ENCODE peak calls at places on chromosomes 13 and 19, in seven cellular contexts. V, T, K, E, L, B and D are unnamed samples. For H3K4me1 and H3K9me2, the result is how much of the 10 kb centered on the place peaks cover.

GRCh38 chr13:112670864-112671263 is 19.0 kb upstream of the ATP11A start:
- DNase-seq in B (no peak), K (no peak), T (no peak), E (no peak), L (no peak), V (no peak), D (no peak)

GRCh38 chr13:66689628-66690027 is 540.5 kb downstream of the PCDH9 start:
- DNase-seq in E (peak), B (peak), V (no peak), K (peak), T (no peak), L (no peak), D (peak)

GRCh38 chr19:31905980-31906948 is 439.1 kb upstream of the ZNF507 start:
- DNase-seq in B (peak), L (peak), E (no peak), T (no peak), K (no peak), V (no peak), D (peak)

GRCh38 chr13:50910483-50910805 is 853 bp downstream of the RNASEH2B start:
- DNase-seq in K (peak), E (peak), V (peak), B (no peak), T (no peak), L (peak), D (no peak)

GRCh38 chr19:54608792-54609191 is 15.4 kb downstream of the LILRA1 start:
- DNase-seq in K (no peak), T (no peak), E (no peak), V (no peak), B (no peak), L (no peak), D (no peak)

GRCh38 chr19:18674616-18675015 is 8.9 kb upstream of the CRTC1 start:
- DNase-seq in B (no peak), L (no peak), E (no peak), T (peak), V (no peak), K (peak), D (no peak)

GRCh38 chr13:66835040-66835628 is 395.0 kb downstream of the PCDH9 start:
- DNase-seq in V (no peak), B (no peak), L (no peak), E (no peak), K (no peak), T (no peak), D (peak)

GRCh38 chr13:111390522-111391270 is 70.3 kb downstream of the TEX29 start:
- DNase-seq in E (no peak), T (peak), V (no peak), B (no peak), K (no peak), L (no peak), D (no peak)

GRCh38 chr13:104105418-104106355 is 1039.5 kb upstream of the SLC10A2 start:
- DNase-seq in K (peak), L (no peak), E (no peak), B (no peak), T (no peak), V (no peak), D (no peak)

GRCh38 chr13:24214528-24214927 is 54.0 kb downstream of the SPATA13 start:
- DNase-seq in K (no peak), L (no peak), V (no peak), T (no peak), E (no peak), B (no peak), D (no peak)

GRCh38 chr13:63864171-63864902 is 2448.7 kb upstream of the PCDH20 start:
- DNase-seq in B (no peak), E (peak), K (no peak), T (no peak), V (no peak), L (no peak), D (no peak)

GRCh38 chr13:51803422-51804294 is at the start of gene DHRS12:
- DNase-seq in T (peak), V (peak), B (peak), E (peak), L (peak), K (peak), D (peak)

GRCh38 chr19:42254850-42255765 is at the start of gene ERF:
- DNase-seq in V (peak), B (peak), K (peak), E (peak), L (peak), T (peak), D (peak)

DNA sequence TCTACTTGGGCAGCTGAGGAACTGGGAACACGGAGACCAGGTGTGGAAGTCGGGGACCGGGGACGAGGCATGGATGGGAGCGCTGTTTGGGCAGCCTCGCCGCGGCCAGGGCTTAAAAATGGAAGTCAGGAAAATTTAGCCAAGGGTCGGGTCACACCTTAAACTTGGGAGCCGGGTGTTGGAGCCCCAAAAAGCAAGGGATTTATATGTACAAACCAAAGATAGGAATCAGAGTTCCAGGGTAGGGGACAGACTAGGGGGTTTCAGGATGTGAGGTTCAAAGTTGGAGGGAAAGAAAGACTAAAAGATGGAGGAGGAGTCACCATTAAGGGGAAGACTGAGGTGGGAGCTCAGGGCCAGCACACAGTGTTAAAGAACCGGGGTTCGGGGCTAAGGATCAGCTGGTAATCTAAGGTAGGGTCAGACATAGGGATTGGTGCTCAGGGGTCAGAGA is 530 bp downstream of the FOXA3 start:
- DNase-seq in T (no peak), V (no peak), E (no peak), B (no peak), K (no peak), L (no peak), D (no peak)
- TF ChIP-seq EZH2 in T (no peak), V (no peak), E (no peak), B (peak), K (no peak), L (peak), D (no peak)

GRCh38 chr19:1087813-1088418 is 7.3 kb downstream of the POLR2E start:
- DNase-seq in K (no peak), V (no peak), L (no peak), B (peak), E (no peak), T (no peak), D (no peak)
- H3K4me1 ChIP-seq in K (under half), V (under half), L (under half), B (under half), E (under half), T (under half), D (under half)

GRCh38 chr13:114113961-114114360 is 18.5 kb downstream of the RASA3 start:
- DNase-seq in V (no peak), E (no peak), K (no peak), T (no peak), L (no peak), B (no peak), D (no peak)
- H3K9me2 ChIP-seq in V (under half), E (under half), K (under half), T (under half), L (under half), B (under half), D (under half)

DNA sequence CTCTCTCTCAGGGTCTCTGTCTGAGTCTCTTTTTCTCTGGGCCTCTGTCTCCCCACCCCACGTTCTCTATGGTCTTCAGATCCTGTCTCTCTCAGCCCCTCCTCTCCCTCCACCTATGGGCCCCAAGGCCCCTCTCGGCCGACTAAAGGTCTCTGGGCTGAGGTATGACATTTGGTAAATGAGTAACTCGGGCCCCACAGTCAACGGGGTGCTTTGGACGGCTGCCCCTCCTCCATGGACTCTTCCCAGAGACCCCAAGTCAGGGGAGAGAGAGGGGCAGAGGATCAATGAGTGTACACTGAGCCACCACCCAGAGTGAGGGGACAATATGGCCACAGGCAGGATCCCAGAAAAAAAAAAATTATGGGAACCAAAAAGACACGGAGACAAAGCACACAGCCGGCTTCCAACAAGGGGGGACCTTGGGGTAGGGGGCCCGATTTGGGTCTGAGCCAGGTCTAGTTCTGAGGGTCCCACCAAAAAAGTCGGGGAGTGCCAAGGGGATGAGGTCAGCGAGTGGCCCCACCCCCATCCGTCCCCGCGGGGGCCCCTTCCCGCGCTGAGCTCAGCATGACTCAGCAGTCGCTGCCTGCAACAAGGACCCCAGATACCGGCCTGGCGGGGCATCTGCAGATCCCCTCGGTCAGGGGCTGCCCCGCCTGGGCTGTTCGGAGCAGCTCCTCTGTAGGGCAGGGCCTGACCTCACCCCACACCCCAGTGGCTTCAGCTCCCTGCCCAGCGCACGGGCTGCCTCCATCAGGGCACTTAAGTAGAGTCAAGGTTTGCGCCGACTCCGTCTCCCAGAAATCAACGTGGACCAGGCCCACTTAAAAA is 1.5 kb upstream of the FTL start:
- DNase-seq in T (peak), K (peak), L (peak), E (peak), B (peak), V (no peak), D (peak)
- TF ChIP-seq EZH2 in T (no peak), K (no peak), L (no peak), E (no peak), B (no peak), V (no peak), D (no peak)

GRCh38 chr19:48648134-48648533 is 2.1 kb upstream of the CA11 start:
- DNase-seq in V (no peak), E (no peak), L (no peak), B (no peak), T (no peak), K (no peak), D (no peak)
- H3K4me1 ChIP-seq in V (under half), E (under half), L (under half), B (under half), T (under half), K (under half), D (under half)